ENCODE peak calls at places on chromosomes 3 and 15, in four cellular contexts. P, F, E and N are unnamed samples.

GRCh38 chr3:9298236-9298635 is 48.8 kb upstream of the SRGAP3 start:
- DNase-seq in P (no peak), F (no peak), E (no peak), N (no peak)

GRCh38 chr3:10986592-10986991 is 6.0 kb upstream of the SLC6A1 start:
- DNase-seq in P (no peak), F (no peak), E (no peak), N (no peak)

GRCh38 chr15:74964794-74965193 is 8.2 kb upstream of the RPP25 start:
- DNase-seq in P (no peak), F (no peak), E (no peak), N (no peak)

GRCh38 chr3:113436794-113437193 is 4.5 kb downstream of the CFAP44 start:
- DNase-seq in P (no peak), F (no peak), E (no peak), N (no peak)

GRCh38 chr3:172378439-172378838 is 69.8 kb downstream of the GHSR start:
- DNase-seq in P (no peak), F (no peak), E (no peak), N (no peak)

GRCh38 chr3:99965077-99965476 is 147.4 kb downstream of the CMSS1 start:
- DNase-seq in P (no peak), F (no peak), E (no peak), N (no peak)

GRCh38 chr3:146300756-146301155 is 49.9 kb upstream of the PLSCR4 start:
- DNase-seq in P (no peak), F (no peak), E (no peak), N (no peak)

GRCh38 chr3:30681276-30682211 is 75.1 kb downstream of the TGFBR2 start:
- DNase-seq in P (no peak), F (no peak), E (no peak), N (no peak)

GRCh38 chr3:13308406-13308805 is 111.7 kb downstream of the NUP210 start:
- DNase-seq in P (no peak), F (peak), E (peak), N (no peak)

GRCh38 chr15:74752486-74753395 is 4.1 kb downstream of the CYP1A2 start:
- DNase-seq in P (no peak), F (peak), E (no peak), N (no peak)

GRCh38 chr3:170909129-170909903 is 879 bp upstream of the EIF5A2 start:
- DNase-seq in P (no peak), F (peak), E (no peak), N (no peak)

GRCh38 chr3:178129109-178129508 is 407.1 kb upstream of the KCNMB2 start:
- DNase-seq in P (no peak), F (no peak), E (no peak), N (no peak)

GRCh38 chr15:68431792-68432401 is at the start of gene ITGA11:
- DNase-seq in P (no peak), F (peak), E (no peak), N (peak)

GRCh38 chr3:105334138-105334882 is 32.4 kb upstream of the ALCAM start:
- DNase-seq in P (no peak), F (no peak), E (no peak), N (no peak)

GRCh38 chr15:70195808-70196304 is 98.1 kb upstream of the TLE3 start:
- DNase-seq in P (no peak), F (peak), E (no peak), N (peak)

GRCh38 chr3:128006471-128007424 is 45.5 kb upstream of the SEC61A1 start:
- DNase-seq in P (no peak), F (no peak), E (no peak), N (peak)

GRCh38 chr3:185754920-185755319 is 69.9 kb downstream of the IGF2BP2 start:
- DNase-seq in P (no peak), F (no peak), E (no peak), N (no peak)

GRCh38 chr3:128395500-128396125 is 71.1 kb downstream of the DNAJB8 start:
- DNase-seq in P (no peak), F (no peak), E (no peak), N (no peak)

GRCh38 chr3:171770689-171771620 is 39.3 kb downstream of the PLD1 start:
- DNase-seq in P (no peak), F (peak), E (peak), N (peak)

GRCh38 chr3:60742606-60743145 is 508.6 kb downstream of the FHIT start:
- DNase-seq in P (no peak), F (no peak), E (peak), N (peak)

GRCh38 chr15:69158843-69159240 is 1.6 kb upstream of the GLCE start:
- DNase-seq in P (no peak), F (no peak), E (no peak), N (no peak)

GRCh38 chr3:27089063-27089462 is 280.1 kb downstream of the NEK10 start:
- DNase-seq in P (no peak), F (no peak), E (no peak), N (no peak)

GRCh38 chr3:170054204-170054603 is 16.4 kb downstream of the GPR160 start:
- DNase-seq in P (no peak), F (no peak), E (no peak), N (no peak)

GRCh38 chr3:134630506-134630905 is 20.3 kb downstream of the KY start:
- DNase-seq in P (no peak), F (no peak), E (no peak), N (peak)

GRCh38 chr3:10299175-10299574 is 6.4 kb upstream of the GHRL start:
- DNase-seq in P (no peak), F (no peak), E (no peak), N (no peak)

GRCh38 chr3:9279959-9280358 is 30.5 kb upstream of the SRGAP3 start:
- DNase-seq in P (no peak), F (no peak), E (no peak), N (no peak)

GRCh38 chr15:25250906-25251622 is 187.8 kb downstream of the UBE3A start:
- DNase-seq in P (no peak), F (no peak), E (no peak), N (no peak)

GRCh38 chr15:101530224-101530958 is 40.9 kb upstream of the PCSK6 start:
- DNase-seq in P (no peak), F (no peak), E (no peak), N (no peak)

GRCh38 chr3:153670577-153670976 is 450.6 kb upstream of the ARHGEF26 start:
- DNase-seq in P (no peak), F (no peak), E (no peak), N (no peak)

GRCh38 chr15:81091889-81092558 is 42.0 kb upstream of the CFAP161 start:
- DNase-seq in P (no peak), F (peak), E (no peak), N (peak)

GRCh38 chr3:152283492-152284381 is 15.0 kb downstream of the MBNL1 start:
- DNase-seq in P (no peak), F (no peak), E (no peak), N (no peak)

GRCh38 chr15:90596943-90597342 is 67.2 kb downstream of the CRTC3 start:
- DNase-seq in P (no peak), F (no peak), E (no peak), N (no peak)

GRCh38 chr3:100033184-100033583 is 81.1 kb downstream of the FILIP1L start:
- DNase-seq in P (no peak), F (no peak), E (no peak), N (peak)